ENCODE peak calls at places on chromosomes 16 and 17, in eight cellular contexts. One of them, this sample, is unnamed.

GRCh38 chr17:59254742-59255141 is 34.4 kb downstream of the GDPD1 start:
- DNase-seq in nucleus accumbens: no peak
- DNase-seq in activated T-helper 1 cell treated with Interleukin-2 at 50 U/mL for 16 hours: no peak
- DNase-seq in omental fat pad: no peak
- DNase-seq in mesendoderm: no peak
- DNase-seq in T-helper 1 cell: no peak
- DNase-seq in GM04503: no peak
- DNase-seq in astrocyte of the cerebellum: no peak
- DNase-seq in this sample: no peak

GRCh38 chr17:10421946-10422542 is at the start of gene MYH8:
- DNase-seq in nucleus accumbens: no peak
- DNase-seq in activated T-helper 1 cell treated with Interleukin-2 at 50 U/mL for 16 hours: no peak
- DNase-seq in omental fat pad: no peak
- DNase-seq in mesendoderm: no peak
- DNase-seq in T-helper 1 cell: no peak
- DNase-seq in GM04503: no peak
- DNase-seq in astrocyte of the cerebellum: no peak
- DNase-seq in this sample: no peak

GRCh38 chr16:11994187-11995119 is 17.9 kb downstream of the SNX29 start:
- DNase-seq in nucleus accumbens: peak
- DNase-seq in activated T-helper 1 cell treated with Interleukin-2 at 50 U/mL for 16 hours: no peak
- DNase-seq in omental fat pad: no peak
- DNase-seq in mesendoderm: peak
- DNase-seq in T-helper 1 cell: no peak
- DNase-seq in GM04503: no peak
- DNase-seq in astrocyte of the cerebellum: no peak
- DNase-seq in this sample: no peak

GRCh38 chr17:79852748-79853147 is 13.5 kb upstream of the CBX4 start:
- DNase-seq in nucleus accumbens: no peak
- DNase-seq in activated T-helper 1 cell treated with Interleukin-2 at 50 U/mL for 16 hours: no peak
- DNase-seq in omental fat pad: no peak
- DNase-seq in mesendoderm: no peak
- DNase-seq in T-helper 1 cell: no peak
- DNase-seq in GM04503: no peak
- DNase-seq in astrocyte of the cerebellum: peak
- DNase-seq in this sample: no peak

GRCh38 chr17:68457168-68457538 is at the start of gene WIPI1:
- DNase-seq in nucleus accumbens: no peak
- DNase-seq in activated T-helper 1 cell treated with Interleukin-2 at 50 U/mL for 16 hours: no peak
- DNase-seq in omental fat pad: no peak
- DNase-seq in mesendoderm: no peak
- DNase-seq in T-helper 1 cell: no peak
- DNase-seq in GM04503: no peak
- DNase-seq in astrocyte of the cerebellum: no peak
- DNase-seq in this sample: no peak

GRCh38 chr16:47925811-47926460 is 229.9 kb downstream of the ABCC12 start:
- DNase-seq in nucleus accumbens: no peak
- DNase-seq in activated T-helper 1 cell treated with Interleukin-2 at 50 U/mL for 16 hours: no peak
- DNase-seq in omental fat pad: no peak
- DNase-seq in mesendoderm: no peak
- DNase-seq in T-helper 1 cell: no peak
- DNase-seq in GM04503: no peak
- DNase-seq in astrocyte of the cerebellum: no peak
- DNase-seq in this sample: no peak

GRCh38 chr16:2154533-2155090 is 970 bp upstream of the TRAF7 start:
- DNase-seq in nucleus accumbens: no peak
- DNase-seq in activated T-helper 1 cell treated with Interleukin-2 at 50 U/mL for 16 hours: no peak
- DNase-seq in omental fat pad: no peak
- DNase-seq in mesendoderm: no peak
- DNase-seq in T-helper 1 cell: peak
- DNase-seq in GM04503: no peak
- DNase-seq in astrocyte of the cerebellum: no peak
- DNase-seq in this sample: no peak

GRCh38 chr17:7988750-7989178 is 13.7 kb upstream of the GUCY2D start:
- DNase-seq in nucleus accumbens: no peak
- DNase-seq in activated T-helper 1 cell treated with Interleukin-2 at 50 U/mL for 16 hours: no peak
- DNase-seq in omental fat pad: no peak
- DNase-seq in mesendoderm: peak
- DNase-seq in T-helper 1 cell: no peak
- DNase-seq in GM04503: peak
- DNase-seq in astrocyte of the cerebellum: peak
- DNase-seq in this sample: no peak

GRCh38 chr16:31464781-31465260 is 5.5 kb downstream of the ARMC5 start:
- DNase-seq in nucleus accumbens: no peak
- DNase-seq in activated T-helper 1 cell treated with Interleukin-2 at 50 U/mL for 16 hours: no peak
- DNase-seq in omental fat pad: no peak
- DNase-seq in mesendoderm: no peak
- DNase-seq in T-helper 1 cell: no peak
- DNase-seq in GM04503: no peak
- DNase-seq in astrocyte of the cerebellum: no peak
- DNase-seq in this sample: no peak

GRCh38 chr16:1991588-1992474 is 2.1 kb downstream of the SYNGR3 start:
- DNase-seq in nucleus accumbens: peak
- DNase-seq in activated T-helper 1 cell treated with Interleukin-2 at 50 U/mL for 16 hours: peak
- DNase-seq in omental fat pad: peak
- DNase-seq in mesendoderm: peak
- DNase-seq in T-helper 1 cell: peak
- DNase-seq in GM04503: no peak
- DNase-seq in astrocyte of the cerebellum: peak
- DNase-seq in this sample: peak

GRCh38 chr16:57479422-57480126 is 6.7 kb downstream of the DOK4 start:
- DNase-seq in nucleus accumbens: peak
- DNase-seq in activated T-helper 1 cell treated with Interleukin-2 at 50 U/mL for 16 hours: no peak
- DNase-seq in omental fat pad: no peak
- DNase-seq in mesendoderm: peak
- DNase-seq in T-helper 1 cell: no peak
- DNase-seq in GM04503: no peak
- DNase-seq in astrocyte of the cerebellum: no peak
- DNase-seq in this sample: no peak

GRCh38 chr17:62092784-62093183 is 27.7 kb upstream of the MED13 start:
- DNase-seq in nucleus accumbens: no peak
- DNase-seq in activated T-helper 1 cell treated with Interleukin-2 at 50 U/mL for 16 hours: no peak
- DNase-seq in omental fat pad: no peak
- DNase-seq in mesendoderm: no peak
- DNase-seq in T-helper 1 cell: no peak
- DNase-seq in GM04503: no peak
- DNase-seq in astrocyte of the cerebellum: no peak
- DNase-seq in this sample: no peak

GRCh38 chr17:74297941-74298340 is 23.9 kb downstream of the DNAI2 start:
- DNase-seq in nucleus accumbens: no peak
- DNase-seq in activated T-helper 1 cell treated with Interleukin-2 at 50 U/mL for 16 hours: no peak
- DNase-seq in omental fat pad: no peak
- DNase-seq in mesendoderm: no peak
- DNase-seq in T-helper 1 cell: no peak
- DNase-seq in GM04503: no peak
- DNase-seq in astrocyte of the cerebellum: no peak
- DNase-seq in this sample: no peak

GRCh38 chr17:51121620-51122472 is 1.2 kb upstream of the SPAG9 start:
- DNase-seq in nucleus accumbens: peak
- DNase-seq in activated T-helper 1 cell treated with Interleukin-2 at 50 U/mL for 16 hours: peak
- DNase-seq in omental fat pad: peak
- DNase-seq in mesendoderm: peak
- DNase-seq in T-helper 1 cell: peak
- DNase-seq in GM04503: peak
- DNase-seq in astrocyte of the cerebellum: peak
- DNase-seq in this sample: peak

GRCh38 chr16:26196806-26197205 is 505.0 kb downstream of the HS3ST4 start:
- DNase-seq in nucleus accumbens: no peak
- DNase-seq in activated T-helper 1 cell treated with Interleukin-2 at 50 U/mL for 16 hours: no peak
- DNase-seq in omental fat pad: no peak
- DNase-seq in mesendoderm: no peak
- DNase-seq in T-helper 1 cell: no peak
- DNase-seq in GM04503: no peak
- DNase-seq in astrocyte of the cerebellum: no peak
- DNase-seq in this sample: no peak

GRCh38 chr16:1993731-1994131 is 4.0 kb downstream of the SYNGR3 start:
- DNase-seq in nucleus accumbens: no peak
- DNase-seq in activated T-helper 1 cell treated with Interleukin-2 at 50 U/mL for 16 hours: no peak
- DNase-seq in omental fat pad: no peak
- DNase-seq in mesendoderm: no peak
- DNase-seq in T-helper 1 cell: no peak
- DNase-seq in GM04503: no peak
- DNase-seq in astrocyte of the cerebellum: no peak
- DNase-seq in this sample: no peak

GRCh38 chr17:44386182-44386525 is 3.3 kb downstream of the ITGA2B start:
- DNase-seq in nucleus accumbens: no peak
- DNase-seq in activated T-helper 1 cell treated with Interleukin-2 at 50 U/mL for 16 hours: no peak
- DNase-seq in omental fat pad: no peak
- DNase-seq in mesendoderm: no peak
- DNase-seq in T-helper 1 cell: no peak
- DNase-seq in GM04503: no peak
- DNase-seq in astrocyte of the cerebellum: no peak
- DNase-seq in this sample: no peak